ENCODE peak calls at places on chromosomes 4 and X, in four cellular contexts. Q, N, J and T are unnamed samples.

GRCh38 chr4:52588097-52588496 is 71.0 kb downstream of the USP46 start:
- DNase-seq in Q (peak; percentile 9), N (no peak), J (peak; percentile 51), T (no peak)

GRCh38 chr4:189940178-189941004 is at the start of gene FRG1:
- DNase-seq in Q (no peak), N (peak; percentile 99), J (peak; percentile 97), T (peak; percentile 98)

GRCh38 chrX:47224266-47224895 is 5.9 kb downstream of the CDK16 start:
- DNase-seq in Q (no peak), N (peak; percentile 66), J (no peak), T (no peak)

GRCh38 chr4:6658635-6659075 is 18.2 kb downstream of the MRFAP1 start:
- DNase-seq in Q (no peak), N (peak; percentile 87), J (no peak), T (peak; percentile 77)

GRCh38 chrX:47166126-47166525 is 21.1 kb downstream of the RBM10 start:
- DNase-seq in Q (no peak), N (no peak), J (no peak), T (no peak)

GRCh38 chr4:102610007-102610406 is 108.8 kb downstream of the NFKB1 start:
- DNase-seq in Q (no peak), N (no peak), J (no peak), T (no peak)

GRCh38 chr4:73704314-73705055 is 35.9 kb upstream of the CXCL8 start:
- DNase-seq in Q (no peak), N (no peak), J (peak; percentile 69), T (peak; percentile 86)

GRCh38 chr4:78622253-78622979 is 70.8 kb downstream of the ANXA3 start:
- DNase-seq in Q (no peak), N (no peak), J (no peak), T (no peak)

GRCh38 chrX:133185938-133186337 is 32.2 kb downstream of the TFDP3 start:
- DNase-seq in Q (no peak), N (no peak), J (no peak), T (no peak)

GRCh38 chr4:82691431-82691830 is 107.2 kb downstream of the SCD5 start:
- DNase-seq in Q (no peak), N (no peak), J (no peak), T (no peak)

GRCh38 chr4:6308890-6309643 is 39.4 kb downstream of the WFS1 start:
- DNase-seq in Q (peak; percentile 65), N (no peak), J (peak; percentile 28), T (no peak)

GRCh38 chr4:39464886-39465501 is 6.1 kb downstream of the LIAS start:
- DNase-seq in Q (no peak), N (no peak), J (no peak), T (no peak)

GRCh38 chrX:124260845-124261244 is 71.6 kb upstream of the TEX13D start:
- DNase-seq in Q (no peak), N (no peak), J (no peak), T (no peak)

GRCh38 chr4:161466321-161466720 is 697.5 kb downstream of the FSTL5 start:
- DNase-seq in Q (no peak), N (no peak), J (no peak), T (no peak)

GRCh38 chr4:105025263-105026017 is 121.2 kb upstream of the TET2 start:
- DNase-seq in Q (no peak), N (no peak), J (no peak), T (no peak)

GRCh38 chrX:153685751-153686676 is 1.7 kb upstream of the SLC6A8 start:
- DNase-seq in Q (no peak), N (peak; percentile 73), J (no peak), T (peak; percentile 71)

GRCh38 chrX:1477801-1478458 is 25.2 kb upstream of the ASMTL start:
- DNase-seq in Q (no peak), N (peak; percentile 27), J (no peak), T (peak; percentile 52)

GRCh38 chr4:3263053-3263958 is 14.3 kb downstream of the MSANTD1 start:
- DNase-seq in Q (no peak), N (peak; percentile 41), J (peak; percentile 1), T (peak; percentile 47)

GRCh38 chr4:8468746-8469535 is 28.4 kb downstream of the TRMT44 start:
- DNase-seq in Q (peak; percentile 9), N (peak; percentile 87), J (peak; percentile 44), T (no peak)

GRCh38 chr4:93748943-93749342 is 79.6 kb upstream of the ATOH1 start:
- DNase-seq in Q (no peak), N (no peak), J (no peak), T (no peak)

GRCh38 chr4:123987408-123987807 is 590.8 kb downstream of the SPRY1 start:
- DNase-seq in Q (no peak), N (no peak), J (no peak), T (no peak)

GRCh38 chr4:158255727-158256324 is 45.5 kb downstream of the TMEM144 start:
- DNase-seq in Q (peak; percentile 45), N (no peak), J (peak; percentile 7), T (no peak)

GRCh38 chr4:5858020-5858769 is 34.7 kb downstream of the CRMP1 start:
- DNase-seq in Q (no peak), N (no peak), J (no peak), T (no peak)

GRCh38 chr4:141046255-141046654 is 87.0 kb downstream of the RNF150 start:
- DNase-seq in Q (no peak), N (no peak), J (peak; percentile 49), T (no peak)